ENCODE peak calls at places on chromosomes 11 and 22, in eight cellular contexts. I, B, K, G, F, T, E and O are unnamed samples. For H3K27me3 and H3K4me1, the result is how much of the 10 kb centered on the place peaks cover.

GRCh38 chr22:22519591-22519990 is 479 bp downstream of the ZNF280A start:
- DNase-seq in E (no peak), F (no peak), K (no peak), I (no peak), T (no peak), B (no peak), G (no peak), O (no peak)

GRCh38 chr11:6992457-6993431 is 27.4 kb downstream of the ZNF214 start:
- DNase-seq in T (peak), K (no peak), G (peak), F (no peak), B (no peak), I (no peak), E (no peak), O (no peak)

GRCh38 chr11:67283490-67283963 is 5.6 kb upstream of the ANKRD13D start:
- DNase-seq in I (no peak), F (no peak), B (no peak), E (no peak), G (no peak), K (peak), T (no peak), O (no peak)

GRCh38 chr22:41526802-41527799 is 17.2 kb downstream of the POLR3H start:
- DNase-seq in F (no peak), B (peak), K (peak), T (no peak), G (peak), I (peak), E (peak), O (no peak)

GRCh38 chr11:8025816-8026215 is 38.7 kb downstream of the EIF3F start:
- DNase-seq in T (no peak), K (no peak), E (no peak), B (no peak), F (no peak), G (peak), I (no peak), O (no peak)

GRCh38 chr22:36221799-36222751 is 17.3 kb downstream of the APOL2 start:
- DNase-seq in E (peak), G (no peak), I (peak), T (peak), K (peak), F (no peak), B (peak), O (peak)

GRCh38 chr11:35146711-35147110 is 7.7 kb downstream of the CD44 start:
- DNase-seq in E (no peak), F (no peak), B (no peak), G (peak), K (no peak), T (no peak), I (no peak), O (no peak)

GRCh38 chr22:36386351-36386899 is 1.3 kb downstream of the MYH9 start:
- DNase-seq in F (no peak), B (no peak), I (no peak), G (no peak), K (peak), E (no peak), T (no peak), O (no peak)

GRCh38 chr11:13776134-13776815 is 107.8 kb downstream of the FAR1 start:
- DNase-seq in B (peak), E (no peak), T (no peak), K (no peak), I (peak), F (no peak), G (no peak), O (no peak)

GRCh38 chr22:17536269-17536668 is 27.0 kb upstream of the SLC25A18 start:
- DNase-seq in I (no peak), T (no peak), G (no peak), E (no peak), F (no peak), B (no peak), K (no peak), O (no peak)

GRCh38 chr11:60059052-60059451 is 2.6 kb downstream of the MS4A3 start:
- DNase-seq in B (no peak), E (no peak), T (no peak), F (no peak), I (no peak), K (no peak), G (no peak), O (no peak)

GRCh38 chr11:87421422-87421821 is 383.7 kb downstream of the TMEM135 start:
- DNase-seq in G (peak), E (peak), I (peak), K (no peak), T (peak), B (peak), F (peak), O (peak)

GRCh38 chr11:83543918-83544491 is 257.8 kb upstream of the CCDC90B start:
- DNase-seq in K (no peak), E (no peak), I (no peak), F (peak), T (no peak), G (no peak), B (no peak), O (no peak)

GRCh38 chr11:31987118-31988005 is 103.5 kb upstream of the RCN1 start:
- DNase-seq in G (no peak), K (no peak), F (no peak), E (no peak), B (no peak), T (no peak), I (no peak), O (no peak)

GRCh38 chr11:120698918-120699317 is 187.4 kb downstream of the GRIK4 start:
- DNase-seq in E (no peak), G (no peak), F (no peak), K (no peak), B (no peak), T (no peak), I (no peak), O (no peak)

GRCh38 chr11:80282643-80283042 is 841.8 kb upstream of the TENM4 start:
- DNase-seq in B (no peak), T (no peak), K (no peak), F (no peak), I (no peak), G (no peak), E (no peak), O (no peak)

GRCh38 chr11:59552844-59553243 is 41.5 kb downstream of the OR4D9 start:
- DNase-seq in I (no peak), T (no peak), B (no peak), K (no peak), G (no peak), F (no peak), E (no peak), O (peak)

GRCh38 chr11:19632435-19632834 is 80.2 kb upstream of the NAV2 start:
- DNase-seq in G (peak), T (no peak), B (no peak), E (no peak), K (no peak), F (no peak), I (no peak), O (no peak)

GRCh38 chr11:88421530-88421929 is 84.0 kb upstream of the CTSC start:
- DNase-seq in G (peak), F (no peak), B (no peak), E (no peak), K (no peak), T (no peak), I (no peak), O (no peak)

GRCh38 chr11:125946712-125947418 is 1.0 kb downstream of the VSIG10L2 start:
- DNase-seq in I (no peak), G (no peak), K (no peak), E (no peak), F (peak), T (no peak), B (no peak), O (no peak)

GRCh38 chr11:5123802-5124521 is 14.2 kb downstream of the OR52A5 start:
- DNase-seq in T (peak), K (peak), B (peak), F (no peak), G (peak), E (peak), I (peak), O (peak)

GRCh38 chr22:32949719-32950118 is 108.5 kb downstream of the SYN3 start:
- DNase-seq in B (no peak), E (no peak), F (peak), K (no peak), I (no peak), T (no peak), G (no peak), O (no peak)

GRCh38 chr11:16738949-16739262 is 459 bp downstream of the C11orf58 start:
- DNase-seq in G (no peak), E (no peak), B (no peak), I (no peak), K (no peak), F (no peak), T (no peak), O (no peak)

GRCh38 chr22:42294034-42294985 is 23.9 kb upstream of the TCF20 start:
- DNase-seq in I (peak), G (peak), B (peak), K (peak), F (no peak), E (peak), T (no peak), O (no peak)

GRCh38 chr11:68956142-68956541 is 24.6 kb downstream of the MRGPRD start:
- DNase-seq in T (no peak), B (no peak), F (no peak), K (peak), E (no peak), I (peak), G (no peak), O (peak)

GRCh38 chr11:8285228-8285627 is 21.6 kb upstream of the LMO1 start:
- DNase-seq in T (no peak), F (no peak), E (no peak), K (no peak), G (no peak), B (no peak), I (no peak), O (no peak)

GRCh38 chr11:28169816-28170215 is 61.6 kb downstream of the METTL15 start:
- DNase-seq in F (no peak), E (no peak), G (peak), B (no peak), T (no peak), I (no peak), K (no peak), O (no peak)

GRCh38 chr22:42296381-42296853 is 26.0 kb upstream of the TCF20 start:
- DNase-seq in F (no peak), I (no peak), B (peak), E (peak), T (no peak), K (no peak), G (no peak), O (no peak)

GRCh38 chr22:40009231-40009769 is 14.5 kb downstream of the FAM83F start:
- DNase-seq in G (peak), E (no peak), F (no peak), K (no peak), I (no peak), T (no peak), B (no peak), O (no peak)

GRCh38 chr11:109138200-109138599 is 283.8 kb upstream of the C11orf87 start:
- DNase-seq in E (no peak), B (no peak), F (no peak), G (peak), I (no peak), K (no peak), T (no peak), O (no peak)

GRCh38 chr22:29149841-29150555 is 55.7 kb upstream of the EMID1 start:
- DNase-seq in F (no peak), E (no peak), T (no peak), I (no peak), G (no peak), K (peak), B (no peak), O (no peak)

GRCh38 chr22:50059185-50059880 is 1.2 kb upstream of the TTLL8 start:
- DNase-seq in F (no peak), K (no peak), E (no peak), G (peak), T (no peak), I (no peak), B (no peak), O (no peak)

GRCh38 chr11:89489930-89490329 is 1.2 kb downstream of the NOX4 start:
- DNase-seq in G (peak), T (no peak), F (no peak), E (no peak), I (no peak), B (no peak), K (no peak), O (no peak)

GRCh38 chr11:106493751-106494150 is 416.3 kb downstream of the AASDHPPT start:
- DNase-seq in T (no peak), F (no peak), B (no peak), I (no peak), K (no peak), G (peak), E (no peak), O (no peak)

GRCh38 chr11:130177782-130178181 is 18.2 kb downstream of the ST14 start:
- DNase-seq in E (no peak), F (no peak), I (no peak), T (no peak), K (no peak), G (no peak), B (no peak), O (no peak)

GRCh38 chr22:38770257-38770949 is 14.6 kb upstream of the SUN2 start:
- DNase-seq in F (no peak), G (no peak), B (no peak), T (no peak), E (no peak), I (no peak), K (no peak), O (no peak)

GRCh38 chr11:76962583-76963416 is 71.4 kb upstream of the B3GNT6 start:
- DNase-seq in F (no peak), E (peak), K (no peak), I (peak), T (no peak), G (no peak), B (peak), O (no peak)

GRCh38 chr22:49042877-49043859 is 784.5 kb downstream of the BRD1 start:
- DNase-seq in B (no peak), F (no peak), T (no peak), K (no peak), E (no peak), G (no peak), I (no peak), O (no peak)
- H3K27me3 ChIP-seq in B (under half), F (half or more), T (under half), K (under half), E (under half), G (under half), I (under half), O (under half)

DNA sequence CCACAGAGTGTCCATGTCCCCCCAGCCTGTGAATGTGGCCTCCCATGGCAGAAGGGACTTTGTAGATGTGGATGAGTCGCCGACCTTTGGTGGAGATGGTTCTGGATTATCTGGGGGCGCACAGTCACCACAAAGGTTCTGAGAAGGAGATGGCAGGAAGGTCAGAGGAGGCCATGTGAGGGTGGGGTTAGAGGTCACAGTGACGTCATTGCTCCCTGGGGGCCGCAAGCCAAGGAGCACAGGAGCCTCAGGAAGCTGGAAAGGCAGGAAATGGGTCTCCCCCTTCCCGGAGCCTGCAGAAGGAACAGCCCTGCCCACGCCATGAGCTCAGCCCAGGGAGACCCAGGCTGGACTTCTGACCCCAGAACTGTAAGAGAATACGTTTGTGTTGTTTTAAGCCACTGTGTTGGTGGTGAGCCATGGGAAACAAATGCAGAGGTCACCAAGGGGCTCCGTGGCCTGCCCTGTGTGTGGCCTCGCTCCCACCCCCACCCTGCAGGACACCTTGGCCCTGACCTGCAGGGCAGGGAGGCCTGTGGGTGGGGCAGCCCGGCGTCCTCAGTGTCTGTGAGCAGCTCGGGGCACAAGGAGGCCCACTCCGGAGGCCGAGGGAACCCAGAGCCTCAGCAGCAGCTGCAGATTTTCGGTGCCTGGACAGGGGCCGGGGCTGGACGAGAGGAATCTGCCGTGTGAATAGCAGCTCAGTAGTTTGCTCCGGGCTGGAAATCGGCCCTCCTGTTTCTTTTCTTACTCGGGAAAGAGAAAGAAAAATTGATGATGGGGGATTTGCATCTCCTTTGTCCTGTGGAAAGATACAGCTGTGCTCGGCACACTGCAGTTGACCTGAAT is 32.1 kb downstream of the GRAMD4 start:
- DNase-seq in G (peak), I (no peak), K (peak), T (no peak), E (no peak), F (no peak), B (no peak), O (no peak)
- H3K4me1 ChIP-seq in G (under half), I (under half), K (under half), T (under half), E (under half), F (half or more), B (under half), O (under half)

DNA sequence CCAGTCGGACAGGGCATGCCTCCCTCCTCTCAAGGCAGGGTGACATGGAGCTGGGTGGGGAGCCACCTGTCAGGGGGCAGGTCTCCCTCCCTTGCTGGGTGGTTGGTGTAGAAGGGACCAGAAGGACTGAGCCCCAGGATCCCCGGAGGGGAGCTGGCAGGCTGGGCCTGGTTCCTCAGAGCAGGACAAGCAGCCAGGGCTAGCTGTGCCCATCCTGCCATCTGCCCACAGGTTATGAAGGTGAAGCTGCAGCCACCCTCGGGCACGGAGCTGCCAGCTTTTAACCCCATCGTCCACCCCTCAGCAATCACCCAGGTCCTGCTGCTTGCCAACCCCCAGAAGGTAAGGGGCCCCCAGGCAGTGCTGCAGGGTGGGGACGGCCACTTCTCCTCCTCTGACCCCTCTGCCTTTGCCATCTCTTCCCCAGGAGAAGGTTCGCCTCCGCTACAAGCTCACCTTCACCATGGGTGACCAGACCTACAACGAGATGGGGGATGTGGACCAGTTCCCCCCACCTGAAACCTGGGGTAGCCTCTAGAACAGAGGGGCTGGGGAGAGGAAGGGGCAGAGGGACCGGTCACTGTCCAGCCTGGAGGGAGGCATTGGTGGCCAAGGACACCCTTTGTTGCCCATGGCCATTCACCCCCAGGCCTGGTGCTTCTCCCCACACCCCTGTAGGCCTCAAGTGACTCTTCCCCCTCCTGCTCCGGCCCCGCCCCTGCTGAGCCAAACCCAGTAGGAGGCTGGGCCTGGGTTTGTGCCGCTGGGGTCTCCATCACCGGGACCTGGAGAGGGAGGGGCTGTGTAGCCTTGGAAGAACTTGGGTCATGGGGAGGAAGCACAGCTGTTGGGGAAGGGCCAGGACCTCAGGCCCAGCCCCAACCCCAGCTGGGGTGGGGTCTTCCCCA is 7.0 kb upstream of the SH3BP1 start:
- DNase-seq in K (no peak), B (no peak), E (no peak), F (no peak), I (no peak), T (no peak), G (no peak), O (no peak)
- H3K4me3 ChIP-seq in K (no peak), B (peak), E (no peak), F (no peak), I (no peak), T (no peak), G (no peak), O (no peak)

GRCh38 chr22:46455453-46455852 is 82.0 kb downstream of the CELSR1 start:
- DNase-seq in G (no peak), F (no peak), E (no peak), I (no peak), B (no peak), K (no peak), T (no peak), O (no peak)

GRCh38 chr22:46454910-46455269 is 82.5 kb downstream of the CELSR1 start:
- DNase-seq in G (peak), E (no peak), K (no peak), F (no peak), I (no peak), T (peak), B (no peak), O (no peak)

GRCh38 chr22:46453006-46453828 is 84.2 kb downstream of the CELSR1 start:
- DNase-seq in T (no peak), B (no peak), I (no peak), G (no peak), K (no peak), E (peak), F (no peak), O (no peak)

GRCh38 chr22:46453829-46454220 is 83.6 kb downstream of the CELSR1 start:
- DNase-seq in E (no peak), F (no peak), B (no peak), G (no peak), K (no peak), I (no peak), T (no peak), O (no peak)

GRCh38 chr22:46454233-46454909 is 83.0 kb downstream of the CELSR1 start:
- DNase-seq in G (no peak), K (no peak), T (no peak), E (no peak), F (no peak), I (no peak), B (no peak), O (no peak)
- H3K27me3 ChIP-seq in G (half or more), K (under half), T (under half), E (under half), F (under half), I (under half), B (under half), O (under half)

GRCh38 chr11:12001152-12001551 is 7.3 kb downstream of the DKK3 start:
- DNase-seq in B (no peak), G (no peak), T (no peak), F (no peak), K (no peak), E (peak), I (no peak), O (no peak)
- H3K4me1 ChIP-seq in B (under half), G (under half), T (under half), F (under half), K (under half), E (under half), I (under half), O (under half)

GRCh38 chr11:111282663-111283062 is 15.7 kb upstream of the POU2AF3 start:
- DNase-seq in G (no peak), T (no peak), B (no peak), E (no peak), K (no peak), I (no peak), F (no peak), O (no peak)

GRCh38 chr11:111285205-111286079 is 12.9 kb upstream of the POU2AF3 start:
- DNase-seq in E (no peak), F (no peak), B (no peak), T (no peak), K (no peak), G (no peak), I (no peak), O (no peak)

GRCh38 chr11:111283945-111284481 is 14.3 kb upstream of the POU2AF3 start:
- DNase-seq in G (peak), F (peak), E (no peak), K (peak), T (no peak), B (no peak), I (no peak), O (no peak)
- H3K4me3 ChIP-seq in G (no peak), F (no peak), E (no peak), K (peak), T (no peak), B (no peak), I (no peak), O (no peak)